ENCODE peak calls at places on chromosomes 12 and 14, in eight cellular contexts. X is stimulated activated CD4-positive, alpha-beta T cell treated with anti-CD3 and anti-CD28 coated beads, Interleukin-1b, Interleukin-23, amount 100 ng/mL, for 48 hours; I is AG08396; V is GM13976; Z is fibroblast of the conjunctiva; E is KBM-7; C is mammary epithelial cell; G is D341Med. O is an unnamed sample.

GRCh38 chr12:67275380-67275913 is 6.3 kb downstream of the CAND1 start:
- DNase-seq in X (no peak), I (no peak), V (no peak), Z (no peak), E (no peak), C (peak; percentile 50), G (no peak), O (no peak)

GRCh38 chr14:90518075-90518940 is 121.5 kb downstream of the CALM1 start:
- DNase-seq in X (no peak), I (no peak), V (no peak), Z (no peak), E (no peak), C (no peak), G (no peak), O (no peak)

GRCh38 chr12:88266851-88267360 is 124.8 kb downstream of the TMTC3 start:
- DNase-seq in X (no peak), I (no peak), V (no peak), Z (no peak), E (no peak), C (no peak), G (no peak), O (no peak)

GRCh38 chr12:94748726-94749421 is 98.5 kb upstream of the TMCC3 start:
- DNase-seq in X (no peak), I (no peak), V (no peak), Z (no peak), E (no peak), C (no peak), G (no peak), O (no peak)

GRCh38 chr12:108802666-108803036 is 54.7 kb downstream of the SSH1 start:
- DNase-seq in X (no peak), I (no peak), V (no peak), Z (no peak), E (no peak), C (no peak), G (no peak), O (no peak)

GRCh38 chr12:2633176-2633824 is 161.5 kb upstream of the FKBP4 start:
- DNase-seq in X (no peak), I (no peak), V (no peak), Z (no peak), E (no peak), C (no peak), G (no peak), O (no peak)

GRCh38 chr12:16685107-16685506 is 79.1 kb upstream of the LMO3 start:
- DNase-seq in X (no peak), I (no peak), V (no peak), Z (no peak), E (no peak), C (peak; percentile 2), G (no peak), O (no peak)

GRCh38 chr12:53096761-53097160 is 706 bp upstream of the IGFBP6 start:
- DNase-seq in X (no peak), I (no peak), V (no peak), Z (no peak), E (no peak), C (no peak), G (no peak), O (no peak)

GRCh38 chr12:19771858-19772257 is 332.6 kb downstream of the AEBP2 start:
- DNase-seq in X (no peak), I (peak; percentile 49), V (no peak), Z (no peak), E (no peak), C (no peak), G (no peak), O (no peak)